ENCODE peak calls at places on chromosomes 13 and 19, in nine cellular contexts. L is AG10803, Q is myocyte, W is head of caudate nucleus, C is foreskin keratinocyte, H is T-helper 9 cell, D is hypothalamus, O is NCI-H1092, J is lung microvascular endothelial cell. E is an unnamed sample.

GRCh38 chr19:14061751-14062557 is at the start of gene PALM3:
- DNase-seq in L (no peak), Q (no peak), W (no peak), C (no peak), H (no peak), D (no peak), O (no peak), J (no peak), E (no peak)

GRCh38 chr19:55046975-55047622 is 9.0 kb upstream of the GP6 start:
- DNase-seq in L (no peak), Q (no peak), W (no peak), C (no peak), H (no peak), D (no peak), O (no peak), J (no peak), E (no peak)

GRCh38 chr13:113014752-113015745 is 46.0 kb downstream of the MCF2L start:
- DNase-seq in L (no peak), Q (no peak), W (no peak), C (no peak), H (no peak), D (no peak), O (no peak), J (no peak), E (no peak)

GRCh38 chr13:95641961-95642621 is 2.4 kb downstream of the DZIP1 start:
- DNase-seq in L (peak; percentile 60), Q (no peak), W (peak; percentile 32), C (no peak), H (no peak), D (no peak), O (peak; percentile 45), J (peak; percentile 38), E (no peak)

GRCh38 chr19:7199613-7200533 is 94.3 kb downstream of the INSR start:
- DNase-seq in L (no peak), Q (no peak), W (no peak), C (no peak), H (no peak), D (no peak), O (no peak), J (peak; percentile 27), E (no peak)

GRCh38 chr19:12821761-12822160 is 12.6 kb downstream of the RTBDN start:
- DNase-seq in L (no peak), Q (no peak), W (no peak), C (no peak), H (no peak), D (no peak), O (no peak), J (no peak), E (no peak)

GRCh38 chr19:29717051-29717450 is 2.0 kb upstream of the C19orf12 start:
- DNase-seq in L (no peak), Q (no peak), W (no peak), C (no peak), H (no peak), D (no peak), O (no peak), J (no peak), E (no peak)

GRCh38 chr19:8307400-8307964 is 676 bp downstream of the CD320 start:
- DNase-seq in L (no peak), Q (no peak), W (no peak), C (no peak), H (no peak), D (no peak), O (peak; percentile 30), J (no peak), E (peak; percentile 86)

GRCh38 chr19:11123076-11123567 is 32.5 kb downstream of the SPC24 start:
- DNase-seq in L (no peak), Q (no peak), W (no peak), C (no peak), H (no peak), D (no peak), O (no peak), J (no peak), E (no peak)

GRCh38 chr13:69194130-69194529 is 913.5 kb upstream of the ATXN8OS start:
- DNase-seq in L (no peak), Q (no peak), W (no peak), C (no peak), H (no peak), D (no peak), O (no peak), J (no peak), E (no peak)

GRCh38 chr19:861756-862528 is 2.5 kb downstream of the CFD start:
- DNase-seq in L (no peak), Q (no peak), W (no peak), C (no peak), H (peak; percentile 73), D (no peak), O (no peak), J (peak; percentile 51), E (no peak)

GRCh38 chr19:14525729-14526128 is 3.7 kb upstream of the TECR start:
- DNase-seq in L (no peak), Q (no peak), W (no peak), C (peak; percentile 99), H (no peak), D (no peak), O (no peak), J (no peak), E (peak; percentile 73)

GRCh38 chr13:43193789-43194188 is 170.4 kb downstream of the DNAJC15 start:
- DNase-seq in L (no peak), Q (no peak), W (no peak), C (no peak), H (no peak), D (no peak), O (no peak), J (no peak), E (no peak)

GRCh38 chr19:51693246-51693645 is at the start of gene SPACA6:
- DNase-seq in L (no peak), Q (no peak), W (no peak), C (no peak), H (no peak), D (no peak), O (no peak), J (no peak), E (peak; percentile 80)

GRCh38 chr19:16359074-16359473 is 34.4 kb downstream of the KLF2 start:
- DNase-seq in L (no peak), Q (peak; percentile 48), W (peak; percentile 36), C (no peak), H (no peak), D (no peak), O (no peak), J (peak; percentile 43), E (no peak)

GRCh38 chr13:48985751-48986150 is 10.0 kb downstream of the FNDC3A start:
- DNase-seq in L (peak; percentile 4), Q (no peak), W (no peak), C (no peak), H (no peak), D (no peak), O (no peak), J (peak; percentile 17), E (no peak)

GRCh38 chr13:23598371-23598770 is 28.2 kb downstream of the TNFRSF19 start:
- DNase-seq in L (peak; percentile 69), Q (no peak), W (no peak), C (no peak), H (no peak), D (no peak), O (no peak), J (no peak), E (no peak)

GRCh38 chr13:45108716-45109706 is 11.3 kb upstream of the GTF2F2 start:
- DNase-seq in L (peak; percentile 65), Q (peak; percentile 67), W (no peak), C (no peak), H (no peak), D (no peak), O (no peak), J (no peak), E (no peak)

GRCh38 chr13:30734434-30734833 is 909 bp upstream of the ALOX5AP start:
- DNase-seq in L (peak; percentile 65), Q (no peak), W (no peak), C (peak; percentile 88), H (no peak), D (no peak), O (no peak), J (no peak), E (no peak)

GRCh38 chr13:19597523-19597922 is 35.9 kb upstream of the MPHOSPH8 start:
- DNase-seq in L (peak; percentile 12), Q (no peak), W (no peak), C (no peak), H (no peak), D (no peak), O (no peak), J (no peak), E (no peak)

GRCh38 chr19:45640849-45641273 is 1.7 kb upstream of the EML2 start:
- DNase-seq in L (no peak), Q (no peak), W (no peak), C (no peak), H (no peak), D (no peak), O (no peak), J (no peak), E (peak; percentile 32)

GRCh38 chr19:34824686-34825085 is 51.7 kb upstream of the ZNF599 start:
- DNase-seq in L (no peak), Q (no peak), W (no peak), C (no peak), H (no peak), D (no peak), O (no peak), J (no peak), E (no peak)

GRCh38 chr13:101065314-101065713 is 351.0 kb downstream of the NALCN start:
- DNase-seq in L (peak; percentile 69), Q (no peak), W (no peak), C (no peak), H (no peak), D (no peak), O (no peak), J (no peak), E (no peak)

GRCh38 chr19:29517412-29517811 is 8.4 kb upstream of the VSTM2B start:
- DNase-seq in L (no peak), Q (no peak), W (no peak), C (no peak), H (no peak), D (no peak), O (no peak), J (no peak), E (no peak)

GRCh38 chr19:41699968-41700323 is 8.5 kb upstream of the CEACAM5 start:
- DNase-seq in L (no peak), Q (no peak), W (no peak), C (no peak), H (no peak), D (no peak), O (no peak), J (no peak), E (no peak)

GRCh38 chr13:113192279-113192678 is 16.2 kb downstream of the PCID2 start:
- DNase-seq in L (no peak), Q (no peak), W (no peak), C (no peak), H (no peak), D (no peak), O (no peak), J (peak; percentile 57), E (no peak)

GRCh38 chr13:43303040-43303729 is 279.8 kb downstream of the DNAJC15 start:
- DNase-seq in L (peak; percentile 84), Q (peak; percentile 84), W (peak; percentile 72), C (no peak), H (no peak), D (no peak), O (peak; percentile 26), J (peak; percentile 67), E (no peak)

GRCh38 chr19:7673995-7674667 is 2.8 kb upstream of the MCEMP1 start:
- DNase-seq in L (peak; percentile 63), Q (peak; percentile 63), W (peak; percentile 50), C (peak; percentile 13), H (no peak), D (no peak), O (no peak), J (peak; percentile 21), E (peak; percentile 94)

GRCh38 chr19:47097396-47098217 is 16.0 kb downstream of the ZC3H4 start:
- DNase-seq in L (no peak), Q (no peak), W (peak; percentile 65), C (no peak), H (no peak), D (peak; percentile 60), O (no peak), J (no peak), E (no peak)

GRCh38 chr13:98785968-98786367 is 33.5 kb upstream of the SLC15A1 start:
- DNase-seq in L (no peak), Q (no peak), W (no peak), C (no peak), H (no peak), D (no peak), O (no peak), J (no peak), E (no peak)

GRCh38 chr19:29318581-29318980 is 105.6 kb upstream of the UQCRFS1 start:
- DNase-seq in L (no peak), Q (no peak), W (no peak), C (no peak), H (no peak), D (no peak), O (no peak), J (no peak), E (no peak)